ENCODE peak calls at places on chromosomes 6 and 20, in five cellular contexts. One of them, this sample, is unnamed.

GRCh38 chr6:149500085-149500484 is 15.3 kb upstream of the ZC3H12D start:
- DNase-seq in NT2/D1: no peak
- DNase-seq in HepG2: no peak
- DNase-seq in H1: no peak
- DNase-seq in GM12878: no peak
- DNase-seq in this sample: no peak

GRCh38 chr20:8523684-8524083 is 391.6 kb downstream of the PLCB1 start:
- DNase-seq in NT2/D1: no peak
- DNase-seq in HepG2: no peak
- DNase-seq in H1: no peak
- DNase-seq in GM12878: no peak
- DNase-seq in this sample: no peak

GRCh38 chr20:16569218-16570153 is 3.8 kb downstream of the KIF16B start:
- DNase-seq in NT2/D1: no peak
- DNase-seq in HepG2: no peak
- DNase-seq in H1: no peak
- DNase-seq in GM12878: no peak
- DNase-seq in this sample: no peak

GRCh38 chr6:125871365-125871764 is 80.6 kb downstream of the NCOA7 start:
- DNase-seq in NT2/D1: no peak
- DNase-seq in HepG2: no peak
- DNase-seq in H1: no peak
- DNase-seq in GM12878: no peak
- DNase-seq in this sample: no peak

GRCh38 chr6:150567823-150568383 is 31.8 kb upstream of the PLEKHG1 start:
- DNase-seq in NT2/D1: no peak
- DNase-seq in HepG2: no peak
- DNase-seq in H1: no peak
- DNase-seq in GM12878: no peak
- DNase-seq in this sample: no peak

GRCh38 chr20:2651772-2652723 is at the start of gene NOP56:
- DNase-seq in NT2/D1: peak
- DNase-seq in HepG2: peak
- DNase-seq in H1: peak
- DNase-seq in GM12878: peak
- DNase-seq in this sample: peak

GRCh38 chr6:68689910-68690309 is 54.8 kb downstream of the ADGRB3 start:
- DNase-seq in NT2/D1: no peak
- DNase-seq in HepG2: no peak
- DNase-seq in H1: no peak
- DNase-seq in GM12878: no peak
- DNase-seq in this sample: peak

GRCh38 chr6:15303920-15304291 is 58.0 kb downstream of the JARID2 start:
- DNase-seq in NT2/D1: no peak
- DNase-seq in HepG2: no peak
- DNase-seq in H1: no peak
- DNase-seq in GM12878: no peak
- DNase-seq in this sample: no peak

GRCh38 chr6:44247338-44248302 is 719 bp downstream of the HSP90AB1 start:
- DNase-seq in NT2/D1: no peak
- DNase-seq in HepG2: peak
- DNase-seq in H1: no peak
- DNase-seq in GM12878: no peak
- DNase-seq in this sample: peak

DNA sequence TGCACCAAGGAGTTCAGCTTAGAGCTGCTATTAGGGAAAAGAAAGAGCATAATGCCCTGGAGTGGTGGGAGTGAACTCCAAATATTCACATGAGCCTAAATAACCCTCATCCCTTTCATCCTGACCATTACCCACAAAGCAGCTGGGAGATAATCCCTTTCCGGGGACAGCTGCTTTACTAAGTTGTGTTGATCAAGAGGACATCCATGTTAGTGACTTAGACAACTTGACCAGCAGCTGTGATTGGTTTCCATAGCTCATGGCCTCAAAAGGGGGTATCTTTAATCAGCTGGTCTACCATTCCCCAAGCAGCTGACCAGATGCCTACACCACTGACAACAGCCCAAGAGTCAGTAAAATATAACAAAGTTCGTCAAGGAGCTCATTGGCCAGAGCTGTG is 75.8 kb upstream of the LY86 start:
- DNase-seq in NT2/D1: no peak
- DNase-seq in HepG2: no peak
- DNase-seq in H1: no peak
- DNase-seq in GM12878: no peak
- DNase-seq in this sample: no peak
- TF ChIP-seq SUZ12 in NT2/D1: no peak
- TF ChIP-seq SUZ12 in HepG2: no peak
- TF ChIP-seq SUZ12 in H1: no peak
- TF ChIP-seq SUZ12 in GM12878: no peak
- TF ChIP-seq SUZ12 in this sample: no peak

GRCh38 chr6:134424131-134424794 is 106.4 kb upstream of the SGK1 start:
- DNase-seq in NT2/D1: no peak
- DNase-seq in HepG2: no peak
- DNase-seq in H1: no peak
- DNase-seq in GM12878: no peak
- DNase-seq in this sample: no peak
- TF ChIP-seq SUZ12 in NT2/D1: no peak
- TF ChIP-seq SUZ12 in HepG2: no peak
- TF ChIP-seq SUZ12 in H1: no peak
- TF ChIP-seq SUZ12 in GM12878: no peak
- TF ChIP-seq SUZ12 in this sample: no peak

GRCh38 chr6:1390071-1390804 is 862 bp downstream of the FOXF2 start:
- DNase-seq in NT2/D1: no peak
- DNase-seq in HepG2: no peak
- DNase-seq in H1: no peak
- DNase-seq in GM12878: no peak
- DNase-seq in this sample: no peak
- TF ChIP-seq SUZ12 in NT2/D1: peak
- TF ChIP-seq SUZ12 in HepG2: no peak
- TF ChIP-seq SUZ12 in H1: peak
- TF ChIP-seq SUZ12 in GM12878: peak
- TF ChIP-seq SUZ12 in this sample: no peak

GRCh38 chr6:13653296-13653695 is 38.2 kb downstream of the NOL7 start:
- DNase-seq in NT2/D1: no peak
- DNase-seq in HepG2: no peak
- DNase-seq in H1: no peak
- DNase-seq in GM12878: no peak
- DNase-seq in this sample: no peak
- TF ChIP-seq SUZ12 in NT2/D1: no peak
- TF ChIP-seq SUZ12 in HepG2: no peak
- TF ChIP-seq SUZ12 in H1: no peak
- TF ChIP-seq SUZ12 in GM12878: no peak
- TF ChIP-seq SUZ12 in this sample: no peak

DNA sequence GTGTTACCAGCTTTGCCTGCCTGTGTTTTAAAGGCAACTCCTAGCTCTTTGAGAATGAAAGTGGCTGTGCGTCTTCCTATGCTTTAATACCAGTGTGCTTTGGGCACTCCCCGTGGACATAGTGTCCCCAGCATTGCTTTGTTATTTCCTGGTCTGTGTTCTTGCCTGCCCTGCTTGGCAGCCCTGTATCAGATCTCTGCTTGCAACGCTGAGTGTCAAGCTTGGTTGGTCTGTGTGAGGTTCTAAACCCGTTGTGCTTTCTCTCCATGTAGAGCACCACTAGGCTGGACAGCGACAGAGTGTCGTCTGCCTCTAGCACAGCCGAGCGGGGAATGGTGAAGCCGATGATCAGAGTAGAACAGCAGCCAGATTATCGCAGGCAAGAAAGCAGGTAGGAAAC is 80.2 kb downstream of the AFDN start:
- DNase-seq in NT2/D1: no peak
- DNase-seq in HepG2: no peak
- DNase-seq in H1: no peak
- DNase-seq in GM12878: no peak
- DNase-seq in this sample: no peak
- TF ChIP-seq SUZ12 in NT2/D1: no peak
- TF ChIP-seq SUZ12 in HepG2: no peak
- TF ChIP-seq SUZ12 in H1: no peak
- TF ChIP-seq SUZ12 in GM12878: no peak
- TF ChIP-seq SUZ12 in this sample: no peak

GRCh38 chr6:9646346-9647042 is 768.4 kb downstream of the TFAP2A start:
- DNase-seq in NT2/D1: no peak
- DNase-seq in HepG2: no peak
- DNase-seq in H1: no peak
- DNase-seq in GM12878: no peak
- DNase-seq in this sample: no peak

GRCh38 chr6:9647599-9647998 is 767.3 kb downstream of the TFAP2A start:
- DNase-seq in NT2/D1: no peak
- DNase-seq in HepG2: no peak
- DNase-seq in H1: no peak
- DNase-seq in GM12878: no peak
- DNase-seq in this sample: no peak

DNA sequence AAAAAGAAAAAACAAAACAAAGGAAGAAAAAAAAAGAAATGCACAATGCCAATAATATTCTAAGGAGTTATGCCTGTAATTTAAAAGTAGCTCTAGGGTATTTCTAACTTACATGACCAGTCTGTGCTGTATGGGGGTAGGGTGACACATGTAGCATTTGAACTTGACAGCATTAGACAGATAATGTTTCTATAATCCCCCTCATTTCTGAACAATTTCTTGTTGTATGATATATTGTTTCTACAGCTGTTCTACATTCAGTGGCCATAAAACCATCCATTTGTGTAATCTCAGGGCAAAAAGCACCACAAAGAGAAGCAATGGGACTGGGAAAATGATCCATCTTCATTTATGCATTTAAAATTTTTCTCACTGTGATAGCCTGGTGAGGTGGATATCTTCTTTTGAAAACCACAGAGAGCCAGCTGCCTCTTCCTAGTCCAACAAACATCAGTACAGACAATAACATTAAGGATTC is 767.8 kb downstream of the TFAP2A start:
- DNase-seq in NT2/D1: no peak
- DNase-seq in HepG2: no peak
- DNase-seq in H1: no peak
- DNase-seq in GM12878: no peak
- DNase-seq in this sample: no peak
- TF ChIP-seq SUZ12 in NT2/D1: no peak
- TF ChIP-seq SUZ12 in HepG2: no peak
- TF ChIP-seq SUZ12 in H1: no peak
- TF ChIP-seq SUZ12 in GM12878: no peak
- TF ChIP-seq SUZ12 in this sample: no peak

DNA sequence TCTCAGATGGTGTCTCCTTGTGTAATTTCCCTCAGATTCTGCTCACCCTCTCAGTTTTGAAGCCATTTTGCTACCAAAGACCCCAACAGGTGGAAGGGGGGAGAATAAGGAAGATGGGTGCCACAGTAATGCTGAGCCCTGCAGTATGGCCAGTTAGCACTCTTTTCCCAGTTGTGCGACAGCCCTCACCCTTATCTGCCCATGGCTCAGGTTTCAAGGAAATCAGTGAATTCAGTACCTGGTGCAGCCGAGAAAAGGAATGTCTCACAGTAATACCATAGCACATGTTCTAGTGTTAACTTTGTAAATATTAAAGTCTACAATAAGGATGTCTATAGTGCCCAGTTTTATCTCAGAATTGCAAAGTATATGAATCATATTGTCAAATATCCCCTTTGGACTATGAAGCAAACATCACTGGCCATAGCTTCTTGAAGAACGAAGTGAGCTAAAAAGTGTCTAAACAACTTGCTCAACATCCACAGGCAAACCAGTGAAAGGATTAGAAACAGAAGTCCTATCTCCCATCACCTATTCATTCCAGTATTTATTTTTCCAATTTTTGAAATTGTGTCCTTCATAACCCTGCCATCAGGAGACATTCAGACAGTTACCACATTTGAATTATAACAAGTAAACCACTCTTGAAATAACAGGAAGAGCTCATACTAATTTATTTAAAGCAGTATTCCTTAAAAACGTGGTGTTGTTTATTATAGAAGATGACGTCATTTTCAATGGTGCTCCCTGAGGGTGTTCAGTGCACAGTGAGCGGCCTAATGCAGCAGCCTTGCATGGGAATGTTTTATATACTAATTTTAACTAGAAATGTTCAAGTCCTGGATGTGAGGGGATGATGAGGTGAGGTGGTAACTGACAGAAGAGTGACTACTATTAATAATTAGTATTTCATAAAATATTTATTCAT is 366.2 kb downstream of the TFAP2A start:
- DNase-seq in NT2/D1: no peak
- DNase-seq in HepG2: no peak
- DNase-seq in H1: no peak
- DNase-seq in GM12878: no peak
- DNase-seq in this sample: no peak
- TF ChIP-seq SUZ12 in NT2/D1: no peak
- TF ChIP-seq SUZ12 in HepG2: no peak
- TF ChIP-seq SUZ12 in H1: no peak
- TF ChIP-seq SUZ12 in GM12878: no peak
- TF ChIP-seq SUZ12 in this sample: no peak

GRCh38 chr20:32028647-32029372 is 18.6 kb downstream of the CCM2L start:
- DNase-seq in NT2/D1: no peak
- DNase-seq in HepG2: peak
- DNase-seq in H1: no peak
- DNase-seq in GM12878: no peak
- DNase-seq in this sample: no peak
- TF ChIP-seq SUZ12 in NT2/D1: no peak
- TF ChIP-seq SUZ12 in HepG2: no peak
- TF ChIP-seq SUZ12 in H1: no peak
- TF ChIP-seq SUZ12 in GM12878: no peak
- TF ChIP-seq SUZ12 in this sample: no peak

This sample was measured in HEK293T.